ENCODE peak calls at places on chromosomes 7 and 10, in five cellular contexts. One of them, this sample, is unnamed. For H3K36me3, the result is how much of the 10 kb centered on the place peaks cover.

GRCh38 chr10:44397476-44398225 is 12.8 kb upstream of the CXCL12 start:
- DNase-seq in H1: no peak
- DNase-seq in trophoblast cell: no peak
- DNase-seq in mesenchymal stem cell: no peak
- DNase-seq in neuronal stem cell: no peak
- DNase-seq in this sample: no peak

GRCh38 chr7:155676052-155676451 is 31.6 kb downstream of the RBM33 start:
- DNase-seq in mesenchymal stem cell: no peak
- DNase-seq in H1: no peak
- DNase-seq in trophoblast cell: no peak
- DNase-seq in neuronal stem cell: no peak
- DNase-seq in this sample: no peak

GRCh38 chr7:41893656-41894055 is 190.8 kb upstream of the INHBA start:
- DNase-seq in mesenchymal stem cell: no peak
- DNase-seq in H1: no peak
- DNase-seq in trophoblast cell: no peak
- DNase-seq in neuronal stem cell: no peak
- DNase-seq in this sample: no peak

GRCh38 chr7:14902589-14902963 is at the start of gene DGKB:
- DNase-seq in neuronal stem cell: peak
- DNase-seq in mesenchymal stem cell: peak
- DNase-seq in trophoblast cell: no peak
- DNase-seq in H1: peak
- DNase-seq in this sample: peak

GRCh38 chr7:74457007-74457406 is 3.3 kb downstream of the GTF2IRD1 start:
- DNase-seq in mesenchymal stem cell: no peak
- DNase-seq in trophoblast cell: no peak
- DNase-seq in neuronal stem cell: no peak
- DNase-seq in H1: no peak
- DNase-seq in this sample: no peak

GRCh38 chr7:159140170-159140910 is 4.3 kb downstream of the VIPR2 start:
- DNase-seq in trophoblast cell: no peak
- DNase-seq in neuronal stem cell: no peak
- DNase-seq in H1: peak
- DNase-seq in mesenchymal stem cell: no peak
- DNase-seq in this sample: no peak

GRCh38 chr7:82745820-82746219 is 302.2 kb upstream of the CACNA2D1 start:
- DNase-seq in neuronal stem cell: no peak
- DNase-seq in mesenchymal stem cell: no peak
- DNase-seq in H1: no peak
- DNase-seq in trophoblast cell: no peak
- DNase-seq in this sample: peak

GRCh38 chr10:21972584-21972983 is 30.9 kb downstream of the DNAJC1 start:
- DNase-seq in trophoblast cell: no peak
- DNase-seq in H1: no peak
- DNase-seq in neuronal stem cell: no peak
- DNase-seq in mesenchymal stem cell: no peak
- DNase-seq in this sample: no peak

GRCh38 chr10:51910189-51910588 is 210.8 kb upstream of the CSTF2T start:
- DNase-seq in mesenchymal stem cell: no peak
- DNase-seq in neuronal stem cell: no peak
- DNase-seq in H1: no peak
- DNase-seq in trophoblast cell: no peak
- DNase-seq in this sample: peak

GRCh38 chr7:40777913-40778312 is 643.1 kb downstream of the SUGCT start:
- DNase-seq in neuronal stem cell: no peak
- DNase-seq in mesenchymal stem cell: no peak
- DNase-seq in trophoblast cell: no peak
- DNase-seq in H1: no peak
- DNase-seq in this sample: no peak

GRCh38 chr10:4767033-4767814 is 58.8 kb upstream of the AKR1E2 start:
- DNase-seq in neuronal stem cell: peak
- DNase-seq in trophoblast cell: peak
- DNase-seq in H1: no peak
- DNase-seq in mesenchymal stem cell: peak
- DNase-seq in this sample: peak

GRCh38 chr10:11684717-11685645 is 57.2 kb upstream of the ECHDC3 start:
- DNase-seq in H1: no peak
- DNase-seq in neuronal stem cell: no peak
- DNase-seq in mesenchymal stem cell: peak
- DNase-seq in trophoblast cell: peak
- DNase-seq in this sample: peak

GRCh38 chr7:105084581-105084980 is 70.6 kb downstream of the KMT2E start:
- DNase-seq in H1: no peak
- DNase-seq in trophoblast cell: no peak
- DNase-seq in neuronal stem cell: no peak
- DNase-seq in mesenchymal stem cell: no peak
- DNase-seq in this sample: no peak

GRCh38 chr7:46157414-46157813 is 236.3 kb upstream of the IGFBP3 start:
- DNase-seq in trophoblast cell: no peak
- DNase-seq in mesenchymal stem cell: no peak
- DNase-seq in H1: no peak
- DNase-seq in neuronal stem cell: no peak
- DNase-seq in this sample: no peak

GRCh38 chr7:136079478-136079892 is 102.3 kb upstream of the MTPN start:
- DNase-seq in H1: no peak
- DNase-seq in trophoblast cell: no peak
- DNase-seq in neuronal stem cell: no peak
- DNase-seq in mesenchymal stem cell: no peak
- DNase-seq in this sample: no peak

GRCh38 chr7:44286182-44286617 is 39.2 kb downstream of the CAMK2B start:
- DNase-seq in mesenchymal stem cell: no peak
- DNase-seq in H1: peak
- DNase-seq in neuronal stem cell: no peak
- DNase-seq in trophoblast cell: peak
- DNase-seq in this sample: no peak

GRCh38 chr10:76397210-76397881 is 965.9 kb downstream of the LRMDA start:
- DNase-seq in H1: no peak
- DNase-seq in trophoblast cell: no peak
- DNase-seq in mesenchymal stem cell: no peak
- DNase-seq in neuronal stem cell: no peak
- DNase-seq in this sample: no peak

DNA sequence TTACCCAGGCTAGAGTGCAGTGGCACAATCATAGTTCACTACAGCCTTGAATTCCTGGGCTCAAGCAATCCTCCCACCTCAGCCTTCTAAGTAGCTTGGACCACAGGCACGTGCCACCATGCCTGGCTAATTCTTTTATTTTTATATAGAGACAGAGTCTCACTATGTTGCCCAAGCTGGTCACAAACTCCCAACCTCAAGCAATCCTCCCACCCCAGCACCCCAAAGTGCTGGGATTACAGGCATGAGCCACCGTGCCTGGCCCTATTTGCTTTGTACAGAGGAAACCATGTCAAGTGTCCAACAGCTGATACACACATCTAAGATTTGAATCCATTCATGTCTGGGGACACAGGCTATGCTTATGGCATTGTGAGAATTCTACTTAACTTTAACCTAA is 29.8 kb upstream of the MPP7 start:
- DNase-seq in mesenchymal stem cell: no peak
- DNase-seq in neuronal stem cell: no peak
- DNase-seq in trophoblast cell: no peak
- DNase-seq in H1: no peak
- DNase-seq in this sample: no peak
- H3K14ac ChIP-seq in mesenchymal stem cell: no peak
- H3K14ac ChIP-seq in neuronal stem cell: no peak
- H3K14ac ChIP-seq in trophoblast cell: no peak
- H3K14ac ChIP-seq in H1: no peak
- H3K14ac ChIP-seq in this sample: no peak

GRCh38 chr10:29473087-29473356 is 161.7 kb downstream of the SVIL start:
- DNase-seq in trophoblast cell: no peak
- DNase-seq in mesenchymal stem cell: no peak
- DNase-seq in neuronal stem cell: no peak
- DNase-seq in H1: no peak
- DNase-seq in this sample: no peak
- H3K36me3 ChIP-seq in trophoblast cell: under half
- H3K36me3 ChIP-seq in mesenchymal stem cell: half or more
- H3K36me3 ChIP-seq in neuronal stem cell: half or more
- H3K36me3 ChIP-seq in H1: under half
- H3K36me3 ChIP-seq in this sample: under half

DNA sequence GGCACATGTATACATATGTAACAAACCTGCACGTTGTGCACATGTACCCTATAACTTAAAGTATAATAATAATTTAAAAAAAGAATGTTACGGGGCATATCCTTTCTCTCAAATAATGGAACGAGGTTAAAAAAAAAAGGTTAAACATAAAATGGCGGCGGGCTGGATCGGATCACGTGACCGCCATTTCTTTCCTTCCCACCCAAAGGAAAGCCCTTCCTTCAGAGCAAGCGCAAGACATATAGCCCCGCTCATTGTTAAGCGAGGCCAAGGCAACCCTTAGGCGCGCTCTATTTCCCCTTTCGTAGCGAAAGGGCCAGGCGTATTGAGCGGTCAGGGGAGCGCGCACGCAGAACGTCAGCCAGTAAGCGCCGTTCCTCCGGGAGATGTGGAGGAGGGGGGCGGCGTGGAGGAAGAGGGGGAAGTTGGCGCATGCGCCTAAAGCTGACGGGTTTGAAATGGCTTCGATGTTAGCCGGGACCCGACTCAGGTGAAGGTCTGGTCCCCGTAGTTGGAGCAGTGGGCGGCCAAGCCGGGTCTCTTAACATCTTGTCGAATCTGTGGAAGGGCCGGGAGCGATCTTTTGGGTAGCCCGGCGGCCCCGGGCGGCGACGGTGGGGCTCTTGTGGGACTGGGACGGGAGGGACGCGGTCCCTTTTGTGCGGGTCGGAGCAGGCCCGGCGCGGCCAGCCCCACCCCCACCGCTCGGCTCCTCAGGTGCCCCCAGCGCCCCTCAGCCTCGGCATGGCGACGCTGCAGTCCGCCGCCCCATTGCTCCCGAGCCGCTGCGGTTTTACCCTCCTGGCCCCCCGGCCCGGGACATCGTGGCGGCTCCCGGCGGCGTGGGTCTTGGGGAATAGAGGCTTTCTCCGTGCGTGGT is at the start of gene CCAR1:
- DNase-seq in trophoblast cell: peak
- DNase-seq in H1: peak
- DNase-seq in mesenchymal stem cell: peak
- DNase-seq in neuronal stem cell: peak
- DNase-seq in this sample: peak
- H3K14ac ChIP-seq in trophoblast cell: peak
- H3K14ac ChIP-seq in H1: no peak
- H3K14ac ChIP-seq in mesenchymal stem cell: no peak
- H3K14ac ChIP-seq in neuronal stem cell: peak
- H3K14ac ChIP-seq in this sample: peak

GRCh38 chr10:7194571-7194970 is 216.3 kb downstream of the SFMBT2 start:
- DNase-seq in trophoblast cell: no peak
- DNase-seq in H1: no peak
- DNase-seq in neuronal stem cell: no peak
- DNase-seq in mesenchymal stem cell: no peak
- DNase-seq in this sample: no peak
- H3K36me3 ChIP-seq in trophoblast cell: under half
- H3K36me3 ChIP-seq in H1: under half
- H3K36me3 ChIP-seq in neuronal stem cell: under half
- H3K36me3 ChIP-seq in mesenchymal stem cell: under half
- H3K36me3 ChIP-seq in this sample: under half

GRCh38 chr7:150860291-150860977 is 8.1 kb downstream of the AOC1 start:
- DNase-seq in mesenchymal stem cell: no peak
- DNase-seq in neuronal stem cell: no peak
- DNase-seq in trophoblast cell: no peak
- DNase-seq in H1: peak
- DNase-seq in this sample: no peak
- H3K14ac ChIP-seq in mesenchymal stem cell: no peak
- H3K14ac ChIP-seq in neuronal stem cell: no peak
- H3K14ac ChIP-seq in trophoblast cell: no peak
- H3K14ac ChIP-seq in H1: no peak
- H3K14ac ChIP-seq in this sample: no peak

DNA sequence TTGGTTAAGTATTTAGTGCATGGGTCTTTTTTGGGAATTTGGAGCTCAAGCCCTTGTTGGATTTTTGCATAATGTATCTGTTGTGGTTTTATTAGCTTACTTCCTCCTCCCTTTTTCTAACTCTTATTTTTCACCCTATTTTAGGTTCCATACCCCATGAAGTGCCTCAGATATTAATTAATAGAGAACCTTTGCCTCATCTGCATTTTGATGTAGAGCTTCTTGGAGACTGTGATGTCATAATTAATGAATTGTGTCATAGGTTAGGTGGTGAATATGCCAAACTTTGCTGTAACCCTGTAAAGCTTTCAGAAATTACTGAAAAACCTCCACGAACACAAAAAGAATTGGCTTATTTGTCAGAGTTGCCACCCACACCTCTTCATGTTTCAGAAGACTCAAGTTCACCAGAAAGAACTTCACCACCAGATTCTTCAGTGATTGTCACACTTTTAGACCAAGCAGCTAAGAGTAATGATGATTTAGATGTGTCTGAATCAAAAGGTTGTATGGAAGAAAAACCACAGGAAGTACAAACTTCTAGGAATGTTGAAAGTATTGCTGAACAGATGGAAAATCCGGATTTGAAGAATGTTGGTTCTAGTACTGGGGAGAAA is 28.0 kb downstream of the SIRT1 start:
- DNase-seq in neuronal stem cell: no peak
- DNase-seq in trophoblast cell: peak
- DNase-seq in H1: no peak
- DNase-seq in mesenchymal stem cell: peak
- DNase-seq in this sample: peak
- H3K36me3 ChIP-seq in neuronal stem cell: half or more
- H3K36me3 ChIP-seq in trophoblast cell: under half
- H3K36me3 ChIP-seq in H1: half or more
- H3K36me3 ChIP-seq in mesenchymal stem cell: half or more
- H3K36me3 ChIP-seq in this sample: under half